ENCODE peak calls at places on chromosome 11, in ten cellular contexts. One of them, this sample, is unnamed.

GRCh38 chr11:113377606-113378005 is 10.0 kb upstream of the ANKK1 start:
- DNase-seq in mammary epithelial cell: peak; percentile 13
- DNase-seq in astrocyte: peak; percentile 27
- DNase-seq in GM23338: no peak
- DNase-seq in MM.1S: no peak
- DNase-seq in keratinocyte: no peak
- DNase-seq in PC-3: no peak
- DNase-seq in K562: no peak
- DNase-seq in neural progenitor cell: no peak
- DNase-seq in fibroblast of lung: no peak
- DNase-seq in this sample: no peak

GRCh38 chr11:118691926-118692830 is 12.7 kb upstream of the TREH start:
- DNase-seq in PC-3: peak; percentile 58
- DNase-seq in astrocyte: peak; percentile 31
- DNase-seq in fibroblast of lung: peak; percentile 32
- DNase-seq in neural progenitor cell: no peak
- DNase-seq in GM23338: no peak
- DNase-seq in mammary epithelial cell: peak; percentile 95
- DNase-seq in keratinocyte: peak; percentile 88
- DNase-seq in K562: no peak
- DNase-seq in MM.1S: peak; percentile 99
- DNase-seq in this sample: no peak

GRCh38 chr11:126969865-126970479 is 30.6 kb downstream of the KIRREL3 start:
- DNase-seq in MM.1S: peak; percentile 61
- DNase-seq in PC-3: peak; percentile 37
- DNase-seq in mammary epithelial cell: peak; percentile 66
- DNase-seq in astrocyte: peak; percentile 55
- DNase-seq in GM23338: peak; percentile 66
- DNase-seq in fibroblast of lung: peak; percentile 14
- DNase-seq in keratinocyte: no peak
- DNase-seq in K562: peak; percentile 8
- DNase-seq in neural progenitor cell: peak; percentile 39
- DNase-seq in this sample: no peak

GRCh38 chr11:122229611-122230386 is 113.8 kb upstream of the BLID start:
- DNase-seq in K562: no peak
- DNase-seq in MM.1S: no peak
- DNase-seq in mammary epithelial cell: no peak
- DNase-seq in neural progenitor cell: peak; percentile 61
- DNase-seq in PC-3: no peak
- DNase-seq in fibroblast of lung: no peak
- DNase-seq in keratinocyte: no peak
- DNase-seq in astrocyte: peak; percentile 44
- DNase-seq in GM23338: peak; percentile 76
- DNase-seq in this sample: no peak

GRCh38 chr11:121328213-121328966 is 35.8 kb downstream of the SC5D start:
- DNase-seq in PC-3: no peak
- DNase-seq in MM.1S: no peak
- DNase-seq in fibroblast of lung: no peak
- DNase-seq in keratinocyte: no peak
- DNase-seq in K562: no peak
- DNase-seq in astrocyte: no peak
- DNase-seq in neural progenitor cell: no peak
- DNase-seq in mammary epithelial cell: no peak
- DNase-seq in GM23338: no peak
- DNase-seq in this sample: no peak

GRCh38 chr11:48063424-48063978 is 83.1 kb downstream of the PTPRJ start:
- DNase-seq in K562: no peak
- DNase-seq in mammary epithelial cell: peak; percentile 29
- DNase-seq in fibroblast of lung: peak; percentile 99
- DNase-seq in astrocyte: peak; percentile 98
- DNase-seq in PC-3: peak; percentile 88
- DNase-seq in MM.1S: no peak
- DNase-seq in GM23338: no peak
- DNase-seq in keratinocyte: no peak
- DNase-seq in neural progenitor cell: no peak
- DNase-seq in this sample: no peak

GRCh38 chr11:112421854-112422253 is 161.2 kb upstream of the PLET1 start:
- DNase-seq in mammary epithelial cell: no peak
- DNase-seq in keratinocyte: no peak
- DNase-seq in PC-3: no peak
- DNase-seq in astrocyte: no peak
- DNase-seq in GM23338: no peak
- DNase-seq in neural progenitor cell: no peak
- DNase-seq in fibroblast of lung: no peak
- DNase-seq in MM.1S: no peak
- DNase-seq in K562: no peak
- DNase-seq in this sample: no peak

GRCh38 chr11:9831122-9831521 is 167.2 kb downstream of the SWAP70 start:
- DNase-seq in fibroblast of lung: no peak
- DNase-seq in neural progenitor cell: no peak
- DNase-seq in K562: no peak
- DNase-seq in PC-3: no peak
- DNase-seq in astrocyte: no peak
- DNase-seq in GM23338: peak; percentile 52
- DNase-seq in MM.1S: no peak
- DNase-seq in mammary epithelial cell: no peak
- DNase-seq in keratinocyte: no peak
- DNase-seq in this sample: no peak

DNA sequence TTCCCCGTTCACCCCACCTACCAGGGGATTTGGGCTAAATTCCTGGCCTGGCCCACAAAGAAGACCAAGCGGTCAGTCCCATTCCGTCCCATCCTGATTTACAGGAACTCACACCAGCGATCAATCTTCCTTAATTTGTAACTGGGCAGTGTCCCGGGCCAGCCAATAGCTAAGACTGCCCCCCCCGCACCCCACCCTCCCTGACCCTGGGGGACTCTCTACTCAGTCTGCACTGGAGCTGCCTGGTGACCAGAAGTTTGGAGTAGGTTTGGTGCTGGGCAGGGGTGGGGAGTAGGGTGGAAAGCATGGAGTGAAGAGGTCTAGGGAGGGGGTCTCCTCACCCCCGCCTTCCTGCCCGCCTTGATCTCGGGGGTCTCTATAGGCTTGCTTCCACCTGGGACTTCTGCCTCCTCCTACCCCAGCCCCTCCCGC is at the start of gene SERPING1:
- DNase-seq in keratinocyte: no peak
- DNase-seq in K562: no peak
- DNase-seq in MM.1S: no peak
- DNase-seq in mammary epithelial cell: no peak
- DNase-seq in fibroblast of lung: peak; percentile 48
- DNase-seq in GM23338: peak; percentile 66
- DNase-seq in PC-3: no peak
- DNase-seq in astrocyte: no peak
- DNase-seq in neural progenitor cell: no peak
- DNase-seq in this sample: no peak
- H3K4me3 ChIP-seq in keratinocyte: peak within 1 kb of the TSS; percentile 31
- H3K4me3 ChIP-seq in K562: no peak within 1 kb of the TSS
- H3K4me3 ChIP-seq in MM.1S: no peak within 1 kb of the TSS
- H3K4me3 ChIP-seq in mammary epithelial cell: peak within 1 kb of the TSS; percentile 46
- H3K4me3 ChIP-seq in fibroblast of lung: peak within 1 kb of the TSS; percentile 36
- H3K4me3 ChIP-seq in GM23338: peak within 1 kb of the TSS; percentile 64
- H3K4me3 ChIP-seq in PC-3: no peak within 1 kb of the TSS
- H3K4me3 ChIP-seq in astrocyte: peak within 1 kb of the TSS; percentile 10
- H3K4me3 ChIP-seq in neural progenitor cell: peak within 1 kb of the TSS; percentile 56
- H3K4me3 ChIP-seq in this sample: peak within 1 kb of the TSS; percentile 87

GRCh38 chr11:64292458-64293254 is 1.6 kb downstream of the KCNK4 start:
- DNase-seq in mammary epithelial cell: no peak
- DNase-seq in astrocyte: no peak
- DNase-seq in PC-3: no peak
- DNase-seq in keratinocyte: no peak
- DNase-seq in K562: no peak
- DNase-seq in MM.1S: peak; percentile 4
- DNase-seq in fibroblast of lung: no peak
- DNase-seq in GM23338: peak; percentile 54
- DNase-seq in neural progenitor cell: peak; percentile 42
- DNase-seq in this sample: no peak
- TF ChIP-seq EZH2 in mammary epithelial cell: peak; percentile 49
- TF ChIP-seq EZH2 in astrocyte: peak; percentile 88
- TF ChIP-seq EZH2 in PC-3: no peak
- TF ChIP-seq EZH2 in keratinocyte: peak; percentile 69
- TF ChIP-seq EZH2 in K562: no peak
- TF ChIP-seq EZH2 in MM.1S: peak; percentile 43
- TF ChIP-seq EZH2 in fibroblast of lung: peak; percentile 45
- TF ChIP-seq EZH2 in GM23338: peak; percentile 90
- TF ChIP-seq EZH2 in neural progenitor cell: peak; percentile 86
- TF ChIP-seq EZH2 in this sample: no peak

GRCh38 chr11:69919659-69920499 is 100.7 kb upstream of the FGF3 start:
- DNase-seq in PC-3: peak; percentile 17
- DNase-seq in astrocyte: no peak
- DNase-seq in GM23338: no peak
- DNase-seq in fibroblast of lung: no peak
- DNase-seq in keratinocyte: no peak
- DNase-seq in MM.1S: no peak
- DNase-seq in neural progenitor cell: no peak
- DNase-seq in K562: no peak
- DNase-seq in mammary epithelial cell: no peak
- DNase-seq in this sample: no peak

GRCh38 chr11:69917529-69917928 is 98.3 kb upstream of the FGF3 start:
- DNase-seq in PC-3: no peak
- DNase-seq in mammary epithelial cell: no peak
- DNase-seq in neural progenitor cell: no peak
- DNase-seq in keratinocyte: no peak
- DNase-seq in fibroblast of lung: no peak
- DNase-seq in MM.1S: no peak
- DNase-seq in K562: no peak
- DNase-seq in astrocyte: no peak
- DNase-seq in GM23338: no peak
- DNase-seq in this sample: no peak

GRCh38 chr11:69918938-69919650 is 99.9 kb upstream of the FGF3 start:
- DNase-seq in GM23338: peak; percentile 91
- DNase-seq in keratinocyte: no peak
- DNase-seq in PC-3: peak; percentile 82
- DNase-seq in astrocyte: peak; percentile 13
- DNase-seq in fibroblast of lung: peak; percentile 64
- DNase-seq in K562: peak; percentile 79
- DNase-seq in neural progenitor cell: peak; percentile 88
- DNase-seq in mammary epithelial cell: peak; percentile 39
- DNase-seq in MM.1S: peak; percentile 57
- DNase-seq in this sample: peak; percentile 30

GRCh38 chr11:69916806-69917387 is 97.7 kb upstream of the FGF3 start:
- DNase-seq in neural progenitor cell: no peak
- DNase-seq in mammary epithelial cell: no peak
- DNase-seq in fibroblast of lung: no peak
- DNase-seq in K562: no peak
- DNase-seq in MM.1S: no peak
- DNase-seq in astrocyte: no peak
- DNase-seq in keratinocyte: no peak
- DNase-seq in PC-3: no peak
- DNase-seq in GM23338: no peak
- DNase-seq in this sample: no peak

GRCh38 chr11:69918231-69918937 is 99.2 kb upstream of the FGF3 start:
- DNase-seq in PC-3: no peak
- DNase-seq in fibroblast of lung: no peak
- DNase-seq in astrocyte: no peak
- DNase-seq in MM.1S: no peak
- DNase-seq in GM23338: no peak
- DNase-seq in keratinocyte: no peak
- DNase-seq in K562: no peak
- DNase-seq in neural progenitor cell: no peak
- DNase-seq in mammary epithelial cell: no peak
- DNase-seq in this sample: no peak
- H3K4me3 ChIP-seq in PC-3: no peak overlapping the region
- H3K4me3 ChIP-seq in fibroblast of lung: no peak overlapping the region
- H3K4me3 ChIP-seq in astrocyte: no peak overlapping the region
- H3K4me3 ChIP-seq in MM.1S: no peak overlapping the region
- H3K4me3 ChIP-seq in GM23338: no peak overlapping the region
- H3K4me3 ChIP-seq in keratinocyte: no peak overlapping the region
- H3K4me3 ChIP-seq in K562: no peak overlapping the region
- H3K4me3 ChIP-seq in neural progenitor cell: no peak overlapping the region
- H3K4me3 ChIP-seq in mammary epithelial cell: no peak overlapping the region
- H3K4me3 ChIP-seq in this sample: no peak overlapping the region

GRCh38 chr11:131759140-131759539 is 388.7 kb downstream of the NTM start:
- DNase-seq in PC-3: no peak
- DNase-seq in mammary epithelial cell: no peak
- DNase-seq in GM23338: no peak
- DNase-seq in MM.1S: no peak
- DNase-seq in neural progenitor cell: no peak
- DNase-seq in K562: no peak
- DNase-seq in fibroblast of lung: no peak
- DNase-seq in keratinocyte: no peak
- DNase-seq in astrocyte: no peak
- DNase-seq in this sample: no peak

GRCh38 chr11:131763193-131763890 is 392.9 kb downstream of the NTM start:
- DNase-seq in MM.1S: no peak
- DNase-seq in neural progenitor cell: no peak
- DNase-seq in K562: no peak
- DNase-seq in PC-3: no peak
- DNase-seq in mammary epithelial cell: no peak
- DNase-seq in fibroblast of lung: peak; percentile 42
- DNase-seq in astrocyte: peak; percentile 38
- DNase-seq in keratinocyte: no peak
- DNase-seq in GM23338: no peak
- DNase-seq in this sample: peak; percentile 83

GRCh38 chr11:131762346-131763110 is 392.1 kb downstream of the NTM start:
- DNase-seq in neural progenitor cell: no peak
- DNase-seq in keratinocyte: no peak
- DNase-seq in MM.1S: no peak
- DNase-seq in mammary epithelial cell: no peak
- DNase-seq in GM23338: no peak
- DNase-seq in K562: no peak
- DNase-seq in PC-3: no peak
- DNase-seq in fibroblast of lung: no peak
- DNase-seq in astrocyte: no peak
- DNase-seq in this sample: no peak

GRCh38 chr11:131758726-131759125 is 388.3 kb downstream of the NTM start:
- DNase-seq in neural progenitor cell: no peak
- DNase-seq in astrocyte: no peak
- DNase-seq in K562: no peak
- DNase-seq in PC-3: no peak
- DNase-seq in keratinocyte: no peak
- DNase-seq in GM23338: no peak
- DNase-seq in fibroblast of lung: no peak
- DNase-seq in MM.1S: no peak
- DNase-seq in mammary epithelial cell: no peak
- DNase-seq in this sample: no peak

DNA sequence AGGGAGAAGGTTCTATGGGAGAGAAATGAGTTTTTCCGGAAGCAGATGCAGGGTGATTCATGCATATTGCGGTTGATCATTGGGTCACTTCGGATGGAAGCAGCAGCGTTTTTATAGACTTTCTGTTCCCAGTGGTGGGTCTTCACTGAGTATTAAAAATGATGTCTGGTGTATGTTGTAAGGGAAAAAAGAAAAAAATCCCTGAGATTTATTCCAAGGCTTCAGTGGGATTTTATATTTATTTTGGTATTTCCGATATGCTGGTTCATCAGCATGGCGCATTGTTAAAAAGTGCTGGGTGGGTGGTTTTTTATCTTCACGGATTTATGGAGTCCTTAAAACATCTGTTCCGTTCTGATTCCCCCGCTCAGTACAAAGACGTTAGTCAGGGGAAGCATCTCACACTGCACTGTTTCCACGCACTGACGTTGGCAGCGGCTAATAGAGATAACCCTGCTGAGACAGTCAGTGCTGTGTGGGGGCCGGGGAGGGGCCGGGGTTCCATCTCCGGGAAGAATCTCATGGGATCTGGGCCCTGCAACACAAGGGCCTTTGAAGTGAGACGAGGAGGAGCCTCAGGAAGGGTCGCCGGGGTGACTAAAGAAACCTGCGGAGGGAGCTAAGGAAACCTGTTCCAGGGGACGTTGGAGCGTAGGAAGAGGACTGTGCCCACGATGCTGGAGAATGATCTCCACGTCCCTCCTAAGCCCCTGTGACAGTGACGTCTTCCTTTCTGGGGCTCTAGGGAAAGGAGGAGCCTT is 390.0 kb downstream of the NTM start:
- DNase-seq in MM.1S: no peak
- DNase-seq in K562: no peak
- DNase-seq in mammary epithelial cell: no peak
- DNase-seq in astrocyte: peak; percentile 84
- DNase-seq in PC-3: no peak
- DNase-seq in GM23338: peak; percentile 87
- DNase-seq in keratinocyte: no peak
- DNase-seq in fibroblast of lung: peak; percentile 86
- DNase-seq in neural progenitor cell: peak; percentile 75
- DNase-seq in this sample: peak; percentile 97
- TF ChIP-seq EZH2 in MM.1S: no peak
- TF ChIP-seq EZH2 in K562: no peak
- TF ChIP-seq EZH2 in mammary epithelial cell: no peak
- TF ChIP-seq EZH2 in astrocyte: no peak
- TF ChIP-seq EZH2 in PC-3: no peak
- TF ChIP-seq EZH2 in GM23338: no peak
- TF ChIP-seq EZH2 in keratinocyte: no peak
- TF ChIP-seq EZH2 in fibroblast of lung: no peak
- TF ChIP-seq EZH2 in neural progenitor cell: no peak
- TF ChIP-seq EZH2 in this sample: no peak

This sample was measured in SK-N-MC.